ENCODE peak calls at places on chromosomes 4 and X, in five cellular contexts. K is heart left ventricle, M is A549, X is coronary artery, S is spleen. A is an unnamed sample.

GRCh38 chr4:185280608-185281007 is 71.2 kb downstream of the SNX25 start:
- DNase-seq in K (no peak), S (no peak), M (no peak), X (no peak), A (no peak)

GRCh38 chr4:56226579-56226978 is 160.7 kb downstream of the AASDH start:
- DNase-seq in K (no peak), M (no peak), X (no peak), S (no peak), A (no peak)

GRCh38 chr4:169948271-169948670 is 77.9 kb downstream of the MFAP3L start:
- DNase-seq in M (no peak), K (no peak), S (no peak), X (no peak), A (no peak)

GRCh38 chr4:121784401-121784800 is 16.7 kb upstream of the EXOSC9 start:
- DNase-seq in M (no peak), S (no peak), K (no peak), X (no peak), A (no peak)

GRCh38 chr4:87532109-87532508 is 2.9 kb upstream of the SPARCL1 start:
- DNase-seq in K (no peak), S (no peak), M (no peak), X (no peak), A (no peak)

GRCh38 chr4:21113496-21114213 is 413.4 kb downstream of the PACRGL start:
- DNase-seq in S (no peak), X (no peak), K (no peak), M (no peak), A (no peak)

GRCh38 chr4:119307606-119308005 is 14.3 kb downstream of the FABP2 start:
- DNase-seq in S (no peak), M (no peak), X (no peak), K (no peak), A (no peak)

GRCh38 chrX:154718607-154719006 is 32.3 kb downstream of the GAB3 start:
- DNase-seq in K (no peak), S (no peak), M (no peak), X (no peak), A (no peak)

GRCh38 chr4:74311696-74312313 is 3.5 kb downstream of the EPGN start:
- DNase-seq in S (no peak), M (peak), K (no peak), X (no peak), A (no peak)

GRCh38 chr4:148268835-148269234 is 173.4 kb downstream of the NR3C2 start:
- DNase-seq in M (no peak), X (no peak), K (no peak), S (no peak), A (no peak)

GRCh38 chr4:185278716-185279115 is 69.3 kb downstream of the SNX25 start:
- DNase-seq in K (no peak), X (no peak), M (no peak), S (no peak), A (no peak)

GRCh38 chrX:25601323-25601722 is 536.8 kb upstream of the MAGEB18 start:
- DNase-seq in K (no peak), M (no peak), X (no peak), S (no peak), A (no peak)

GRCh38 chr4:87141428-87141827 is 79.0 kb downstream of the KLHL8 start:
- DNase-seq in S (no peak), K (no peak), X (no peak), M (no peak), A (peak)

GRCh38 chr4:8182858-8183725 is 16.0 kb upstream of the SH3TC1 start:
- DNase-seq in K (peak), M (peak), X (no peak), S (peak), A (peak)

GRCh38 chr4:39932776-39933402 is 44.8 kb downstream of the PDS5A start:
- DNase-seq in S (no peak), M (no peak), X (no peak), K (no peak), A (no peak)

GRCh38 chr4:113766882-113767281 is 5.3 kb upstream of the CAMK2D start:
- DNase-seq in S (no peak), M (no peak), K (no peak), X (no peak), A (no peak)

GRCh38 chrX:150871341-150871811 is 27.1 kb downstream of the CD99L2 start:
- DNase-seq in M (no peak), X (no peak), K (no peak), S (no peak), A (no peak)

GRCh38 chrX:129823115-129823514 is 20.6 kb downstream of the ZDHHC9 start:
- DNase-seq in M (peak), X (no peak), K (no peak), S (no peak), A (no peak)

GRCh38 chr4:8168232-8168631 is 9.6 kb upstream of the ABLIM2 start:
- DNase-seq in K (no peak), X (no peak), S (no peak), M (no peak), A (no peak)

GRCh38 chr4:99649208-99649607 is 8.4 kb downstream of the C4orf54 start:
- DNase-seq in S (no peak), K (no peak), M (no peak), X (no peak), A (no peak)

GRCh38 chr4:8665406-8666360 is 73.1 kb downstream of the CPZ start:
- DNase-seq in M (no peak), K (peak), S (peak), X (peak), A (no peak)

GRCh38 chrX:8579602-8580001 is 115.0 kb downstream of the VCX3B start:
- DNase-seq in K (no peak), X (no peak), M (no peak), S (no peak), A (no peak)

GRCh38 chr4:52263612-52264011 is 212.5 kb downstream of the SPATA18 start:
- DNase-seq in K (no peak), S (no peak), X (no peak), M (no peak), A (no peak)

GRCh38 chr4:119080721-119081541 is 54.7 kb upstream of the MYOZ2 start:
- DNase-seq in S (no peak), M (peak), K (no peak), X (no peak), A (no peak)

GRCh38 chr4:8908206-8908893 is 36.7 kb upstream of the HMX1 start:
- DNase-seq in X (peak), K (no peak), M (no peak), S (peak), A (no peak)

GRCh38 chrX:18594079-18594478 is 77.8 kb downstream of the RS1 start:
- DNase-seq in M (no peak), X (no peak), S (no peak), K (no peak), A (no peak)

GRCh38 chrX:154918060-154918483 is 31.9 kb downstream of the F8A1 start:
- DNase-seq in X (no peak), K (peak), M (peak), S (no peak), A (peak)

GRCh38 chrX:17860811-17861495 is at the start of gene RAI2:
- DNase-seq in X (no peak), K (peak), S (no peak), M (no peak), A (peak)

GRCh38 chr4:99868126-99868596 is 26.1 kb downstream of the LAMTOR3 start:
- DNase-seq in K (no peak), X (no peak), S (no peak), M (no peak), A (no peak)

GRCh38 chr4:151429957-151430548 is 21.1 kb downstream of the FHIP1A start:
- DNase-seq in S (no peak), K (no peak), M (no peak), X (no peak), A (no peak)

GRCh38 chr4:182913036-182913435 is 4.2 kb downstream of the DCTD start:
- DNase-seq in M (no peak), K (no peak), X (no peak), S (no peak), A (no peak)

GRCh38 chrX:13627306-13627705 is 25.6 kb upstream of the TCEANC start:
- DNase-seq in K (no peak), M (no peak), X (no peak), S (no peak), A (no peak)

GRCh38 chrX:13620202-13620601 is 32.7 kb upstream of the TCEANC start:
- DNase-seq in X (no peak), K (no peak), M (no peak), S (no peak), A (no peak)

GRCh38 chrX:13622565-13622964 is 30.4 kb upstream of the TCEANC start:
- DNase-seq in X (no peak), M (no peak), K (no peak), S (no peak), A (no peak)
- TF ChIP-seq CTCF in X (no peak), M (no peak), K (no peak), S (no peak), A (no peak)

GRCh38 chrX:108203540-108203939 is 112.0 kb downstream of the ATG4A start:
- DNase-seq in K (no peak), X (no peak), S (no peak), M (no peak), A (no peak)

GRCh38 chrX:108199041-108199440 is 107.5 kb downstream of the ATG4A start:
- DNase-seq in K (no peak), S (no peak), M (no peak), X (no peak), A (no peak)

GRCh38 chrX:108198420-108198819 is 106.8 kb downstream of the ATG4A start:
- DNase-seq in M (no peak), S (no peak), X (no peak), K (no peak), A (no peak)

DNA sequence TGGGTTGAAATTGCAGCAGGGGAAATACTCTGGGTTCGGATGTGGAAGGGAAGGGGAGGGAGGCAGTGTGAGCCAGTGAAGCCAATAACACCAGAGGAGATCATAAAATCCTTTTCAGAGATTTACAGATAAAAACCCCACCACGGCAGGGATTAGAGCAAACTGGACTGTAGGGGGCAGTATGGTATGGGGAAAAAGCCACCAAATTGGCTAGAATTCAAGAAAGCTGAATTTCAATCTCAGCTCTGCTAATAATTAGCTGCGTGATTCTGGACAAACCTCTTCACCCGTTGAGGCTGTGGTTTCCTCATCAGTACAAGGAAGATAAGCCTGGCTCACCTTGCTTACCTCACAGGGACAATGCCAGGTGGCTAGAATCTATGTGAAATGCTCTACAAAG is 108.1 kb downstream of the ATG4A start:
- DNase-seq in X (no peak), M (peak), S (no peak), K (no peak), A (no peak)
- TF ChIP-seq CTCF in X (peak), M (peak), S (no peak), K (peak), A (no peak)

DNA sequence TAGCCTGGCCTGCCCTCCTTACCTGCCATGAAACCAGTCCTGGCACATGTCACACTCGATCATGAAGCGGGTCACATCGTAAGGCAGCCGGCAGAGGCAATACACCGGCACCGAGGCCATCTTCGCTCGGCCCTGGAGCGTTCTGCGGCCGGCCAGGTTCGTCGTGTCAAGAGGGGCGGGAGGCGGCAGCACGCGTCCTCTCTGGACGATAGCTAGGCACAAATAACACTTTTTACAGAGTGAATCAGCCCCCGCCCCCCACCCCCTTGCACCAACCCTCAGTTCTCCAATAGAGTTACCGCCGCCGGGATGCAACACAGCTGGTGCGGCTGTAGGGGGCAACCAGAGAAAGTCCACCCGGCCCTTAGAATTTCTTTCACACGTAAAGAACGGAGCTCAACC is 1.7 kb downstream of the PHF8 start:
- DNase-seq in M (peak), X (no peak), S (peak), K (peak), A (peak)
- TF ChIP-seq CTCF in M (no peak), X (no peak), S (no peak), K (peak), A (no peak)

DNA sequence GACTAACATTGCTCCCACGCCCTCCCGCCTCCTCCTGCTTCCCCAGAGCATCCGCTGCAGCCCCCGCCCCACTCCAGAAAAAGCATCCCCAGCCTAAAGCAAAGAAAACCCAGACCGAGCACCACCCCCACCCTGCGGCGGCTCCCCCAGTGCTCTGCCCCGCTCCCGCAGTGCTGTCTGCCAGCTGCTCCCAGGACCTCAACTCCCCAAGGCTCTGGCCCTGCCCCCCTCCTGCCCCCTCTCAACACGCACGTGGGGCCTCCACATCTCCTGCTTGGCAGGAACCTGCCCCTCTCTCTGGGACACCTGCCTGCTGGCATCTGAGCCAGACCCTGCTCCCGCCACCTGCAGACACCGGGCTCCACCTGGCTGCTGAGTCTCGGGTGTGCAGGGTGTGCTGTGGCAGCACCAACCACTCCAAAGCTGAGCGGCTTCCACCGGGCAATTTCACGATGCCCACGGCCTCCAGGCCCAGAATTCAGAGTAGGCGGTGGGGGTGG is 79.4 kb downstream of the FAM53A start:
- DNase-seq in K (peak), S (peak), M (no peak), X (no peak), A (no peak)
- TF ChIP-seq CTCF in K (no peak), S (peak), M (no peak), X (no peak), A (no peak)

DNA sequence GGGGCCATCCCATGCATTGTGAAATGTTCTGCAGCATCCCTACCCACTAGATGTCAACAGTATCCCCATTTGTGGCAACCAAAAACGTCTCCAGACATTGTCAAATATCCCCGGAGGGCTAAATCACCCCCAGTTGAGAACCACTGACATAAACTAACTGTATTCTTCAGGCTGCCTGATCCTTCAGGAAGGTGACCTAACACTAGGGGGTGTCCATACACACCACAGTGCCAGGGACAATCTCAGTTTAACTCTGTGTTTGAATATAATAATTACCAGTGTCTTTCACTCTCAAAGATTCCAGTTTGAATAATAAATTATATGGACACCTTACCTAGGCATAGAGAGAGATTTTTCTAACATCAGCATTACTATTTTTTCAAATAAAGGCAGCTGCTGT is 6.4 kb downstream of the ACE2 start:
- DNase-seq in S (no peak), M (no peak), X (no peak), K (no peak), A (no peak)
- TF ChIP-seq CTCF in S (no peak), M (no peak), X (no peak), K (peak), A (no peak)

DNA sequence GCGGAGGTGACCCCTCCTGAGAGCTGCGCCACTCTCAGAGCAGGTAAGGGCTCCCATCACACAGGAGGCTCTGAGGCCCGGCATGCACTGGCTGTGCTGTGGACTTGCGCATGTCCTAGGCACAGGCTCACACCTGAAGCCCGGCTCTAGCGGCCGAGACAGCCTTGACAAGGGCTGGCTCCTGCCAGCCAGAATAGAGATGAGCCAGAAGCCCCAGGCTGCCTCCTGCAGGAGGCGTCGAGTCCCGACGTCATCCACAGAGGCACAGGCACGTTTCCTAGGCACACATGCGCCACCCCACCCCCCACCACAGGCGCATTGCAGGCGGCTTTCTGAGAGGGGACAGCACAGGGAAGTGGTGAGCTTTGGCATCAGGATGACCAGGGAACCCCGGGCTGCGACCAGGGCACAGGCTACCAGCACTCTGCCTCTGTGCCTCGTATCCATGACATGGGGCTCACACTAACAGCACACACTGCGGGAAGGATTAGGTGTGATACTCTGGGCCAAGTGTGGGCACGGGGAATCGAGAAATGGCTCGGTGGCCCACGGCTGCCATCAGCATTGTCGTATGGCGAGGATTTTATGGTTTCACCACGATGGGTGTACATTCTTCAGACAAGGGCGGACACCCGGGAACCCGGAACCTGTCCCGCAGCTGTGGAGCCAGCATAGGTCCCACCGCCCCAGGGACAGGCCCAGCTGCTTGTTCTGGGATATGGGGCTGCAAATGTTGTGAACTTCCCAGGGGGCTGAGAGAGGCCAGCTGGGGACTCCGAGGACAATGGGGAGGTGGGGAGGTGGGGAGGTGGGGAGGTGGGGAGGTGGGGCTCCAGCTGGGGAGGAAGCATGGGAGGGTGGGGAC is 90.7 kb upstream of the ADRA2C start:
- DNase-seq in S (peak), K (peak), X (no peak), M (no peak), A (no peak)
- TF ChIP-seq CTCF in S (no peak), K (no peak), X (no peak), M (no peak), A (no peak)